ENCODE peak calls at places on chromosomes 3 and 15, in eight cellular contexts. K is hepatocyte, O is PC-3, I is GM23338, E is MM.1S, W is OCI-LY7, B is HCT116, A is SK-N-SH. H is an unnamed sample.

GRCh38 chr3:123072564-123072963 is 5.7 kb downstream of the PDIA5 start:
- DNase-seq in B (no peak), A (no peak), E (no peak), W (no peak), K (no peak), O (no peak), I (no peak), H (no peak)

GRCh38 chr3:25910997-25911396 is 121.1 kb downstream of the OXSM start:
- DNase-seq in O (peak), E (peak), K (peak), B (peak), W (peak), I (peak), A (no peak), H (peak)

GRCh38 chr3:155554777-155555445 is 190.0 kb downstream of the PLCH1 start:
- DNase-seq in W (peak), O (no peak), A (no peak), K (peak), B (no peak), I (no peak), E (peak), H (no peak)

GRCh38 chr3:135905058-135905724 is 60.3 kb upstream of the PPP2R3A start:
- DNase-seq in I (peak), W (no peak), K (no peak), A (no peak), B (no peak), O (peak), E (no peak), H (peak)

GRCh38 chr3:151320131-151320530 is 3.5 kb upstream of the GPR87 start:
- DNase-seq in A (no peak), W (no peak), O (no peak), B (no peak), I (no peak), K (no peak), E (no peak), H (no peak)

GRCh38 chr3:166190360-166190759 is 353.1 kb upstream of the BCHE start:
- DNase-seq in O (peak), I (peak), W (no peak), B (no peak), A (no peak), K (peak), E (no peak), H (peak)

GRCh38 chr3:193593666-193594025 is 638 bp downstream of the OPA1 start:
- DNase-seq in B (no peak), K (peak), W (peak), E (peak), O (peak), A (peak), I (peak), H (peak)

GRCh38 chr3:58164199-58164879 is 46.4 kb downstream of the DNASE1L3 start:
- DNase-seq in K (no peak), I (no peak), E (no peak), A (peak), W (no peak), B (no peak), O (peak), H (no peak)

GRCh38 chr3:16079519-16079918 is 95.0 kb upstream of the GALNT15 start:
- DNase-seq in B (no peak), I (no peak), K (no peak), E (no peak), O (peak), A (no peak), W (no peak), H (no peak)

GRCh38 chr3:50136714-50137405 is 18.3 kb upstream of the SEMA3F start:
- DNase-seq in B (no peak), E (no peak), I (no peak), K (no peak), O (no peak), W (no peak), A (peak), H (no peak)

GRCh38 chr3:193775421-193776077 is 182.5 kb downstream of the OPA1 start:
- DNase-seq in A (no peak), O (no peak), B (no peak), I (peak), K (no peak), W (no peak), E (no peak), H (peak)

GRCh38 chr3:52405601-52406115 is 39.2 kb downstream of the SEMA3G start:
- DNase-seq in O (no peak), A (peak), B (no peak), E (no peak), W (no peak), I (no peak), K (no peak), H (no peak)

GRCh38 chr3:122636697-122637096 is 43.9 kb upstream of the PARP14 start:
- DNase-seq in O (no peak), W (no peak), A (no peak), I (no peak), B (no peak), K (no peak), E (no peak), H (no peak)

GRCh38 chr3:121552379-121552778 is 6.6 kb upstream of the POLQ start:
- DNase-seq in E (no peak), I (no peak), W (no peak), O (no peak), A (no peak), K (no peak), B (no peak), H (no peak)

GRCh38 chr3:146040630-146041029 is 120.4 kb downstream of the PLOD2 start:
- DNase-seq in A (no peak), W (no peak), K (no peak), I (no peak), O (no peak), B (no peak), E (no peak), H (no peak)

GRCh38 chr3:100245932-100246331 is 14.9 kb upstream of the TBC1D23 start:
- DNase-seq in E (no peak), I (peak), B (no peak), O (no peak), W (no peak), K (no peak), A (no peak), H (no peak)

GRCh38 chr15:91335702-91336101 is 235.6 kb downstream of the SV2B start:
- DNase-seq in W (no peak), I (no peak), A (peak), B (no peak), K (no peak), E (no peak), O (no peak), H (no peak)
- TF ChIP-seq EZH2phosphoT487 in W (no peak), I (no peak), A (no peak), B (no peak), K (no peak), E (no peak), O (no peak), H (no peak)

DNA sequence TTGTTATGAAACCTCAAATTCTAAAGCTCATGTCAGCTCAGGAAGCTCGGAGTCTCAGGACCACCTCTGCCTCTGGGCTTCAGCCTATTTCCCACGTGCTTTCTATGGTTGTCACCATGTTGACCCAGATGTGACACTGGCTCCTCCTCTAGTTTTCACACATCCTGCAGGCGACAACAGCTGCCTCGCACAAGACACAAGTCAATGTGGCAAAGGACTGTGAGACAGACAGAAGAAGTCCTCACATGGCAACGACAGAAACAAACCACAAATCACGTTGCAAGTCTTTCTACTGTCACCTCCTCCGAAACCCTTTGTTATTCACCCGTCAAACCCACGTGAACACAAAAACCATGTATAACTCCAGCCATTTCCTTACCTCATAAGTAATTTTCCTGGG is 194.5 kb downstream of the MEX3B start:
- DNase-seq in I (no peak), B (no peak), A (no peak), O (no peak), K (no peak), E (no peak), W (no peak), H (no peak)
- TF ChIP-seq CTCF in I (no peak), B (no peak), A (no peak), O (no peak), K (no peak), E (no peak), W (no peak), H (no peak)

DNA sequence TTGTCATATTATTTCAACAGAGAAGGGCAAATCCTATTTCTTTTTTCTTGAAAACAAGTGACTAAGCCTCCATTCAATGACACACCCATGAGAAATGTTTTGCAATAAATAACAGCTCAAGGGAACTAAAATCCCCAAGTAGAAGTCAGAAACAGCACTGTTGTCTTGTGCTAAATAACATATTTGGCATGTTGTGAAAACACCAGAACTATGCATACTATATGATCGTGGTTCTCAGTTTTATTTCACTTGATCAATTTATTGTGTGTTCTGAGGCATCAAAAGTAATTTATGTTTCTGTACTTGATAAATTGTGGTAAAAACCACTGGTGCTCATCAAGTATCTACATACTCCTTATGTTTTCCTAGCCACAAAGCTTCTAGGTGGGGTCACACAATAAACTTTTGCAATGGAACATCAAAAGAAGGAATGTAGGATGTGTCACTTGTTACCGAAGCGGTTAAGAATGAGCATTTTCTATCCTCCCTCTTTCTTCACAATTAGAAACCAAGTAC is 691.7 kb upstream of the CBLB start:
- DNase-seq in O (peak), W (no peak), K (no peak), A (no peak), I (no peak), B (no peak), E (no peak), H (no peak)
- TF ChIP-seq EZH2phosphoT487 in O (no peak), W (no peak), K (no peak), A (no peak), I (no peak), B (no peak), E (no peak), H (no peak)

GRCh38 chr3:128311441-128311844 is 155.2 kb downstream of the DNAJB8 start:
- DNase-seq in B (no peak), A (no peak), W (no peak), O (no peak), I (no peak), K (no peak), E (no peak), H (no peak)

GRCh38 chr3:128312271-128312670 is 154.4 kb downstream of the DNAJB8 start:
- DNase-seq in A (no peak), B (no peak), I (no peak), O (no peak), K (no peak), E (no peak), W (no peak), H (no peak)

GRCh38 chr3:128307781-128308469 is 154.6 kb downstream of the EEFSEC start:
- DNase-seq in B (no peak), K (no peak), I (no peak), E (no peak), A (no peak), W (no peak), O (no peak), H (no peak)

GRCh38 chr3:128309026-128309425 is 155.7 kb downstream of the EEFSEC start:
- DNase-seq in B (no peak), O (no peak), I (no peak), E (no peak), A (no peak), K (no peak), W (no peak), H (no peak)

DNA sequence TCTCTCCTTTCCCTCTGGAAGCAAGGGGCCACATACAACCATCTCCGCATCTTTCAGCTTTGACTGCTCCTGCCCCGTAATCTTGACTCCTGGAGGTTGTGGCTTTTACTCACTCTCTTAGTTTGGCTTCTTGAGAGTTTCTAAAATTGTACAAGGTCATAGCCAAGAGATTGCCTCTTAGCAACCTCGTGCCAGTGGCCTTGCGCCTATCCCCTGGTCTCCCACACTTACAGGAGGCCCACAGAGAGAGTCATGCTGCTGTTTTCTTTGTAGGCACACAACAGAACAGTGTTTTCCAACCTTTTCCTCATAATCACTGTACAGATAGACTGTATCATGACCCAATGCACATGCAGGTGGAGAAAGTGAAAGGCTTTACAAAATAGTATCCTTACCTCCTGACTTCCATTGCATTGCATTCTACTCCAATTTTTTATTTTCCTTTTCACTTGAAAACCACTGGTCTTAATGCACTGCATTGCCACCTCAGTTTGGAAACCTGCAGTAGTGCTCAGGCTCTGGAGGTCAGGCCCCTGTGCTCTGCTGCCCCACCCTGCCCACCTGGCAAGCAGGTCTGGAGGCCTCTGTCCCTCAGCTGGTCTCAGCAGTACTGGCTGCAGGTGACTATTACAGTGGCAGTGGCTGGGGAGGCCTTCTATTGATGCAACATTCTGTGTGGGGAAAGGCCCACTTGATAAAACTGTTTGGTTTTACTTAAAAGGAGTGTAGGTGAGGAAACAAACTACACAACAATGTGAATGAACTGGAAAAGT is 156.2 kb downstream of the DNAJB8 start:
- DNase-seq in I (no peak), E (no peak), K (no peak), W (no peak), A (no peak), O (no peak), B (no peak), H (no peak)
- TF ChIP-seq CTCF in I (no peak), E (no peak), K (no peak), W (no peak), A (no peak), O (no peak), B (no peak), H (no peak)

GRCh38 chr15:30991301-30992072 is at the start of gene MTMR10:
- DNase-seq in O (peak), E (peak), A (peak), K (peak), B (peak), W (peak), I (peak), H (peak)
- TF ChIP-seq EZH2phosphoT487 in O (no peak), E (no peak), A (no peak), K (no peak), B (no peak), W (no peak), I (no peak), H (no peak)

GRCh38 chr15:74788042-74788715 is 6.3 kb downstream of the CSK start:
- DNase-seq in A (no peak), I (no peak), E (no peak), W (peak), K (no peak), O (no peak), B (no peak), H (no peak)
- TF ChIP-seq CTCF in A (no peak), I (no peak), E (no peak), W (peak), K (no peak), O (no peak), B (peak), H (no peak)

H was measured in neural progenitor cell.